ENCODE peak calls at places on chromosomes 6 and 20, in nine cellular contexts. N is cardiac septum; P is H9; I is body of pancreas; Y is GDM1; U is ELF-1; R is NCI-H146; J is CD8-positive, alpha-beta memory T cell; G is activated T-helper 2 cell treated with anti-CD3 and anti-CD28 coated beads, Interferon-gamma antibody, Interleukin-2, Interleukin-4, amounts not matched to agents 10 μg/mL and 5 μg/mL and 100 μg/mL, durations not matched to agents 14 hours and 24 hours and 36 hours. T is an unnamed sample.

GRCh38 chr20:57891067-57891466 is 181.3 kb upstream of the PMEPA1 start:
- DNase-seq in I (no peak), Y (no peak), J (no peak), N (peak), P (no peak), R (no peak), G (no peak), U (no peak), T (no peak)

GRCh38 chr20:10469599-10469998 is 34.5 kb downstream of the SLX4IP start:
- DNase-seq in N (no peak), G (no peak), J (peak), Y (peak), R (peak), P (no peak), I (peak), U (peak), T (peak)

GRCh38 chr6:14717307-14717706 is 528.6 kb upstream of the JARID2 start:
- DNase-seq in P (no peak), I (no peak), Y (no peak), G (no peak), U (no peak), R (no peak), N (no peak), J (no peak), T (no peak)

GRCh38 chr6:78132681-78133410 is 480.0 kb downstream of the MEI4 start:
- DNase-seq in G (no peak), N (no peak), Y (no peak), I (peak), P (no peak), J (no peak), R (no peak), U (no peak), T (no peak)

GRCh38 chr20:20327756-20328155 is 40.1 kb upstream of the INSM1 start:
- DNase-seq in R (no peak), N (no peak), I (no peak), Y (no peak), G (no peak), J (no peak), U (no peak), P (no peak), T (no peak)

GRCh38 chr20:54004397-54004940 is 65.9 kb downstream of the BCAS1 start:
- DNase-seq in J (no peak), N (no peak), G (no peak), R (no peak), U (no peak), P (no peak), Y (no peak), I (no peak), T (no peak)

GRCh38 chr6:35754452-35755321 is 17.9 kb downstream of the ARMC12 start:
- DNase-seq in R (no peak), G (no peak), N (no peak), U (no peak), P (no peak), Y (no peak), J (no peak), I (peak), T (no peak)

GRCh38 chr20:2749951-2750342 is 50.5 kb downstream of the CPXM1 start:
- DNase-seq in U (no peak), I (no peak), P (no peak), N (no peak), Y (no peak), R (no peak), G (no peak), J (no peak), T (no peak)

GRCh38 chr6:139407718-139408222 is 33.3 kb upstream of the CITED2 start:
- DNase-seq in J (no peak), R (no peak), I (no peak), U (no peak), P (no peak), G (no peak), Y (no peak), N (no peak), T (no peak)

GRCh38 chr20:25126630-25127029 is 44.7 kb upstream of the VSX1 start:
- DNase-seq in U (no peak), P (no peak), J (no peak), G (no peak), I (no peak), R (no peak), Y (no peak), N (no peak), T (no peak)

GRCh38 chr6:45377041-45377554 is 636 bp downstream of the SUPT3H start:
- DNase-seq in U (no peak), R (no peak), J (no peak), G (no peak), P (no peak), N (peak), I (peak), Y (no peak), T (no peak)

GRCh38 chr6:160378218-160378617 is 30.0 kb downstream of the SLC22A3 start:
- DNase-seq in N (no peak), G (no peak), R (no peak), U (no peak), J (no peak), P (no peak), I (no peak), Y (no peak), T (no peak)

GRCh38 chr6:10511477-10511876 is 9.7 kb upstream of the GCNT2 start:
- DNase-seq in Y (no peak), P (no peak), I (no peak), U (no peak), G (no peak), J (no peak), N (no peak), R (peak), T (no peak)

GRCh38 chr6:14286144-14286543 is 168.6 kb downstream of the CD83 start:
- DNase-seq in Y (no peak), P (no peak), G (no peak), J (no peak), N (no peak), R (no peak), U (no peak), I (no peak), T (no peak)

GRCh38 chr6:14074723-14075503 is 42.7 kb upstream of the CD83 start:
- DNase-seq in R (peak), I (no peak), N (no peak), Y (no peak), G (no peak), U (peak), P (no peak), J (peak), T (no peak)

GRCh38 chr6:36784379-36784636 is 54.9 kb downstream of the CPNE5 start:
- DNase-seq in I (peak), J (no peak), R (no peak), U (no peak), Y (no peak), G (no peak), N (no peak), P (no peak), T (no peak)

GRCh38 chr20:38599410-38599882 is 2.2 kb upstream of the ARHGAP40 start:
- DNase-seq in P (no peak), G (no peak), Y (no peak), J (no peak), R (peak), U (peak), I (peak), N (peak), T (peak)

GRCh38 chr6:31525553-31525931 is 3.2 kb upstream of the MCCD1 start:
- DNase-seq in J (no peak), Y (no peak), N (no peak), P (no peak), I (no peak), G (no peak), R (no peak), U (no peak), T (no peak)

GRCh38 chr6:169167581-169168301 is 85.9 kb downstream of the THBS2 start:
- DNase-seq in P (no peak), J (no peak), N (no peak), I (no peak), G (no peak), R (no peak), U (peak), Y (no peak), T (no peak)

GRCh38 chr6:154218336-154218735 is 138.3 kb downstream of the IPCEF1 start:
- DNase-seq in Y (peak), G (no peak), P (no peak), N (no peak), R (no peak), J (no peak), U (no peak), I (no peak), T (no peak)

GRCh38 chr6:2021713-2022125 is 223.7 kb downstream of the GMDS start:
- DNase-seq in G (no peak), P (no peak), I (peak), J (no peak), U (no peak), R (peak), Y (no peak), N (peak), T (peak)

GRCh38 chr6:41707565-41708200 is 27.7 kb downstream of the TFEB start:
- DNase-seq in Y (peak), N (no peak), P (no peak), U (no peak), J (peak), I (no peak), G (no peak), R (no peak), T (no peak)

GRCh38 chr20:10513931-10514575 is 78.9 kb downstream of the SLX4IP start:
- DNase-seq in G (no peak), N (no peak), P (no peak), R (no peak), Y (no peak), U (no peak), J (no peak), I (no peak), T (no peak)

GRCh38 chr6:126614642-126615504 is 275.0 kb downstream of the CENPW start:
- DNase-seq in R (peak), N (no peak), I (no peak), Y (no peak), U (peak), G (no peak), J (no peak), P (peak), T (no peak)

GRCh38 chr20:50371878-50372769 is 138.1 kb upstream of the PTPN1 start:
- DNase-seq in U (no peak), P (no peak), I (no peak), Y (no peak), G (no peak), J (no peak), R (peak), N (no peak), T (no peak)

GRCh38 chr6:14542670-14543366 is 425.2 kb downstream of the CD83 start:
- DNase-seq in R (peak), P (no peak), N (no peak), U (no peak), G (peak), Y (no peak), I (no peak), J (no peak), T (no peak)

GRCh38 chr6:122736166-122736565 is 43.4 kb upstream of the FABP7 start:
- DNase-seq in G (no peak), Y (no peak), U (no peak), N (no peak), P (no peak), J (no peak), I (no peak), R (peak), T (no peak)

GRCh38 chr20:58555078-58555765 is 40.0 kb upstream of the APCDD1L start:
- DNase-seq in J (no peak), P (peak), G (no peak), Y (no peak), I (no peak), N (no peak), R (no peak), U (no peak), T (no peak)

GRCh38 chr20:49446808-49447207 is 35.7 kb downstream of the KCNB1 start:
- DNase-seq in N (peak), Y (peak), J (no peak), G (no peak), U (peak), I (peak), R (no peak), P (peak), T (peak)

GRCh38 chr20:60050193-60050960 is 92.2 kb downstream of the CDH26 start:
- DNase-seq in U (peak), J (no peak), I (peak), N (no peak), Y (no peak), G (no peak), P (peak), R (peak), T (no peak)

GRCh38 chr6:81241717-81242116 is 510.8 kb downstream of the TENT5A start:
- DNase-seq in G (no peak), I (no peak), U (no peak), P (no peak), R (peak), J (no peak), Y (no peak), N (no peak), T (no peak)

T was measured in lung.